ENCODE peak calls at places on chromosomes 5 and 9, in five cellular contexts. I, S, D, K and G are unnamed samples.

GRCh38 chr9:135419106-135419505 is 60.5 kb upstream of the PPP1R26 start:
- DNase-seq in I (no peak), K (no peak), D (no peak), S (no peak), G (no peak)

GRCh38 chr9:108053555-108054061 is 564.0 kb upstream of the KLF4 start:
- DNase-seq in S (peak), D (peak), K (no peak), I (no peak), G (peak)

GRCh38 chr5:132437604-132438275 is 52.8 kb downstream of the IRF1 start:
- DNase-seq in S (peak), D (peak), K (peak), I (no peak), G (peak)

GRCh38 chr5:10564838-10565784 is 1.2 kb downstream of the ANKRD33B start:
- DNase-seq in S (no peak), I (no peak), D (peak), K (no peak), G (no peak)

GRCh38 chr5:79418276-79418675 is 95.7 kb downstream of the HOMER1 start:
- DNase-seq in I (no peak), K (no peak), D (peak), S (no peak), G (no peak)

GRCh38 chr5:67515020-67515689 is 318.6 kb upstream of the CD180 start:
- DNase-seq in D (no peak), S (no peak), I (no peak), K (no peak), G (no peak)

GRCh38 chr5:158287643-158288228 is 428.8 kb upstream of the CLINT1 start:
- DNase-seq in K (no peak), D (peak), I (no peak), S (peak), G (peak)

GRCh38 chr5:93378073-93378472 is 202.9 kb downstream of the NR2F1-AS1 start:
- DNase-seq in I (no peak), S (peak), K (no peak), D (peak), G (peak)

GRCh38 chr5:160369990-160370712 is at the start of gene C1QTNF2:
- DNase-seq in K (no peak), I (peak), D (peak), S (peak), G (peak)

GRCh38 chr5:80654054-80654390 is 430 bp upstream of the MSH3 start:
- DNase-seq in K (peak), S (no peak), D (peak), I (no peak), G (peak)

GRCh38 chr5:1401681-1402096 is 43.6 kb downstream of the SLC6A3 start:
- DNase-seq in K (no peak), D (no peak), S (no peak), I (no peak), G (no peak)

GRCh38 chr9:14831661-14832060 is 78.6 kb downstream of the FREM1 start:
- DNase-seq in K (no peak), I (no peak), S (no peak), D (no peak), G (no peak)

GRCh38 chr5:91499943-91500531 is 116.9 kb upstream of the ARRDC3 start:
- DNase-seq in D (peak), K (peak), S (peak), I (no peak), G (peak)

GRCh38 chr9:122228906-122229837 is at the start of gene LHX6:
- DNase-seq in K (no peak), I (no peak), S (peak), D (peak), G (peak)

GRCh38 chr9:110626109-110626829 is 42.3 kb upstream of the MUSK start:
- DNase-seq in S (peak), K (no peak), D (peak), I (no peak), G (peak)

GRCh38 chr5:179343902-179344300 is 1.4 kb downstream of the ADAMTS2 start:
- DNase-seq in D (peak), K (no peak), I (peak), S (peak), G (no peak)

GRCh38 chr5:147791181-147791580 is 8.7 kb upstream of the JAKMIP2 start:
- DNase-seq in I (no peak), K (no peak), S (no peak), D (no peak), G (no peak)

GRCh38 chr5:162990856-162991497 is 446.4 kb upstream of the CCNG1 start:
- DNase-seq in I (no peak), S (no peak), D (no peak), K (no peak), G (no peak)

GRCh38 chr5:36242534-36243144 is 914 bp upstream of the NADK2 start:
- DNase-seq in D (no peak), S (no peak), K (no peak), I (no peak), G (no peak)

GRCh38 chr9:128201441-128202369 is 1.5 kb upstream of the DNM1 start:
- DNase-seq in K (no peak), D (peak), I (no peak), S (no peak), G (no peak)

GRCh38 chr9:135757356-135757755 is 55.4 kb downstream of the KCNT1 start:
- DNase-seq in K (no peak), D (no peak), I (no peak), S (no peak), G (no peak)

GRCh38 chr5:91098581-91098980 is 284.5 kb downstream of the ARRDC3 start:
- DNase-seq in S (peak), D (peak), K (no peak), I (no peak), G (no peak)

GRCh38 chr9:129879103-129879699 is 43.9 kb downstream of the USP20 start:
- DNase-seq in K (no peak), S (no peak), D (no peak), I (no peak), G (no peak)

GRCh38 chr5:116423587-116424257 is 150.9 kb downstream of the SEMA6A start:
- DNase-seq in K (no peak), S (no peak), D (no peak), I (no peak), G (no peak)

GRCh38 chr9:14438232-14438966 is 124.5 kb upstream of the NFIB start:
- DNase-seq in I (no peak), D (no peak), K (no peak), S (no peak), G (no peak)

GRCh38 chr9:138121438-138122050 is 244.0 kb downstream of the CACNA1B start:
- DNase-seq in S (no peak), D (no peak), K (no peak), I (no peak), G (no peak)

GRCh38 chr9:79757906-79758669 is 186.3 kb downstream of the TLE4 start:
- DNase-seq in I (no peak), K (no peak), S (no peak), D (peak), G (no peak)
- TF ChIP-seq CTCF in I (peak), K (no peak), S (peak), D (peak), G (peak)

DNA sequence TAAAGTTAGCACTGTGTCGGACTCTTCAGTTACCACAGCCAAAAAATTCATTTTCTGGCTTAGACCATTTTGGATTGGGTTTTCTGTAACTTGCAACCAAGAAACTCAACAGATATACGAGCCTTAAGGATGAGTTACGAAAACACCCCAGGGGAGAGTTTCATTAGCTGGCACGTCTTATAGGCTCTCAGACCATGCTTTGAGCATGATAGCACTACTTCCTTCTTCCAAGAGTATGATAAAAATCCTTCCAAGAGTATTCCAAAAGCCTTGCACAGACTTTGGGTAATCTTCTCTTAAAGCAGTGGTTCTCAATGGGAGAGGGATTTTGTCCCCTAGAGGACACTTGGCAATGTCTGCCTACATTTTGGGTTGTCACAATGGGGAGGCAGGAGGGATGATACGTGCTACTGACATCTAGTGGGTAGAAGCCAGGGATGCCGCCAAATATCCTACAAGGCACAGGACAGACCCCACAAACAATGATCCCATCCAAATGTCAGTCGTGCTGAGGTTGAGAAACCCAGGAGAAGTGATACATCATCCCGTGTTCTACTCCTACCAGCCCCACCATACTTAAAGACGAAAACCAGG is 64.8 kb downstream of the SMIM23 start:
- DNase-seq in S (no peak), I (no peak), D (peak), K (no peak), G (peak)
- TF ChIP-seq CTCF in S (peak), I (peak), D (peak), K (no peak), G (peak)

GRCh38 chr5:141363952-141364660 is at the start of gene PCDHGA5:
- DNase-seq in S (peak), I (no peak), K (no peak), D (peak), G (no peak)
- TF ChIP-seq CTCF in S (peak), I (no peak), K (no peak), D (no peak), G (no peak)

GRCh38 chr9:133135193-133135745 is 14.2 kb upstream of the RALGDS start:
- DNase-seq in I (no peak), D (peak), K (no peak), S (peak), G (peak)

GRCh38 chr9:133134419-133135190 is 13.6 kb upstream of the RALGDS start:
- DNase-seq in K (no peak), D (peak), S (no peak), I (no peak), G (peak)

GRCh38 chr9:133132174-133132573 is 11.1 kb upstream of the RALGDS start:
- DNase-seq in S (no peak), D (no peak), K (no peak), I (no peak), G (no peak)

GRCh38 chr9:133131506-133131905 is 10.5 kb upstream of the RALGDS start:
- DNase-seq in K (no peak), D (peak), I (no peak), S (no peak), G (peak)

GRCh38 chr9:133133680-133134418 is 12.8 kb upstream of the RALGDS start:
- DNase-seq in S (peak), K (peak), I (no peak), D (peak), G (peak)
- TF ChIP-seq CTCF in S (no peak), K (no peak), I (no peak), D (no peak), G (no peak)

GRCh38 chr5:122076669-122077450 is 1.2 kb downstream of the LOX start:
- DNase-seq in D (peak), K (peak), S (peak), I (peak), G (peak)
- TF ChIP-seq CTCF in D (peak), K (peak), S (peak), I (peak), G (peak)